ENCODE peak calls at places on chromosomes 1 and 21, in nine cellular contexts. T is PC-9, Y is Peyer's patch, P is uterus, N is SK-N-SH, X is stomach, E is thyroid gland, W is A549, Z is body of pancreas. L is an unnamed sample.

GRCh38 chr1:61233121-61233659 is 150.8 kb downstream of the NFIA start:
- DNase-seq in T (no peak), Y (no peak), P (no peak), N (no peak), X (no peak), E (no peak), W (no peak), Z (no peak), L (no peak)

GRCh38 chr1:61282387-61282786 is 200.0 kb downstream of the NFIA start:
- DNase-seq in T (no peak), Y (no peak), P (no peak), N (no peak), X (no peak), E (no peak), W (no peak), Z (no peak), L (no peak)

GRCh38 chr1:219120625-219121544 is 52.8 kb upstream of the LYPLAL1 start:
- DNase-seq in T (no peak), Y (no peak), P (peak), N (peak), X (no peak), E (no peak), W (peak), Z (no peak), L (no peak)

GRCh38 chr1:86419277-86419903 is 4.6 kb upstream of the CLCA2 start:
- DNase-seq in T (peak), Y (no peak), P (no peak), N (no peak), X (no peak), E (peak), W (peak), Z (no peak), L (no peak)

GRCh38 chr1:116795482-116795829 is 41.2 kb downstream of the CD2 start:
- DNase-seq in T (no peak), Y (no peak), P (no peak), N (no peak), X (no peak), E (no peak), W (no peak), Z (no peak), L (no peak)

GRCh38 chr1:207651583-207651982 is 6.7 kb downstream of the CR1L start:
- DNase-seq in T (no peak), Y (no peak), P (no peak), N (no peak), X (no peak), E (no peak), W (no peak), Z (no peak), L (no peak)

GRCh38 chr1:163290025-163290610 is 31.6 kb upstream of the NUF2 start:
- DNase-seq in T (no peak), Y (no peak), P (no peak), N (no peak), X (no peak), E (no peak), W (peak), Z (no peak), L (no peak)

GRCh38 chr1:109255097-109255651 is 5.8 kb downstream of the CELSR2 start:
- DNase-seq in T (no peak), Y (no peak), P (no peak), N (peak), X (no peak), E (no peak), W (no peak), Z (no peak), L (no peak)

GRCh38 chr1:18732686-18733085 is 102.0 kb downstream of the PAX7 start:
- DNase-seq in T (no peak), Y (no peak), P (no peak), N (no peak), X (no peak), E (no peak), W (no peak), Z (no peak), L (no peak)

GRCh38 chr21:28018741-28019669 is 973.7 kb downstream of the LTN1 start:
- DNase-seq in T (no peak), Y (no peak), P (no peak), N (no peak), X (no peak), E (no peak), W (no peak), Z (peak), L (peak)

GRCh38 chr1:114853584-114853983 is 1.1 kb upstream of the SYCP1 start:
- DNase-seq in T (no peak), Y (no peak), P (no peak), N (no peak), X (no peak), E (no peak), W (no peak), Z (no peak), L (no peak)

GRCh38 chr1:245153645-245154428 is 948 bp upstream of the KIF26B start:
- DNase-seq in T (no peak), Y (no peak), P (no peak), N (peak), X (no peak), E (peak), W (peak), Z (peak), L (no peak)

GRCh38 chr1:145884675-145885074 is 991 bp downstream of the ANKRD35 start:
- DNase-seq in T (no peak), Y (no peak), P (no peak), N (no peak), X (no peak), E (no peak), W (no peak), Z (no peak), L (no peak)

GRCh38 chr1:51636765-51637522 is 20.1 kb downstream of the OSBPL9 start:
- DNase-seq in T (peak), Y (no peak), P (peak), N (no peak), X (no peak), E (no peak), W (peak), Z (no peak), L (no peak)

GRCh38 chr1:242055921-242056320 is 57.0 kb upstream of the MAP1LC3C start:
- DNase-seq in T (no peak), Y (no peak), P (no peak), N (no peak), X (no peak), E (no peak), W (no peak), Z (no peak), L (no peak)

GRCh38 chr1:171740356-171740863 is 1.5 kb downstream of the VAMP4 start:
- DNase-seq in T (no peak), Y (no peak), P (no peak), N (no peak), X (no peak), E (no peak), W (no peak), Z (no peak), L (no peak)

GRCh38 chr1:43705982-43706597 is 1.2 kb upstream of the ST3GAL3 start:
- DNase-seq in T (no peak), Y (no peak), P (no peak), N (peak), X (no peak), E (no peak), W (peak), Z (no peak), L (no peak)

GRCh38 chr1:109786531-109787021 is 22.9 kb upstream of the EPS8L3 start:
- DNase-seq in T (peak), Y (peak), P (peak), N (no peak), X (peak), E (peak), W (peak), Z (no peak), L (no peak)

GRCh38 chr1:225691377-225691776 is 38.5 kb upstream of the ENAH start:
- DNase-seq in T (no peak), Y (no peak), P (no peak), N (no peak), X (no peak), E (no peak), W (peak), Z (peak), L (no peak)

GRCh38 chr1:107702946-107703571 is 261.9 kb downstream of the VAV3 start:
- DNase-seq in T (peak), Y (no peak), P (no peak), N (no peak), X (no peak), E (no peak), W (no peak), Z (no peak), L (no peak)

GRCh38 chr1:42916839-42917495 is 41.7 kb downstream of the SLC2A1 start:
- DNase-seq in T (no peak), Y (no peak), P (no peak), N (no peak), X (no peak), E (no peak), W (no peak), Z (no peak), L (no peak)

GRCh38 chr1:207027221-207027777 is 5.3 kb downstream of the C1orf116 start:
- DNase-seq in T (peak), Y (peak), P (no peak), N (no peak), X (peak), E (no peak), W (peak), Z (no peak), L (no peak)

GRCh38 chr1:52159033-52159789 is 17.3 kb downstream of the ZFYVE9 start:
- DNase-seq in T (peak), Y (no peak), P (no peak), N (no peak), X (no peak), E (no peak), W (peak), Z (no peak), L (no peak)

GRCh38 chr1:119327436-119328155 is 41.0 kb upstream of the HAO2 start:
- DNase-seq in T (no peak), Y (peak), P (peak), N (peak), X (peak), E (peak), W (no peak), Z (no peak), L (no peak)

GRCh38 chr1:10074059-10074854 is 41.5 kb downstream of the UBE4B start:
- DNase-seq in T (peak), Y (peak), P (peak), N (no peak), X (no peak), E (no peak), W (peak), Z (no peak), L (peak)

GRCh38 chr1:109730666-109731065 is 10.2 kb downstream of the GSTM3 start:
- DNase-seq in T (no peak), Y (no peak), P (no peak), N (no peak), X (no peak), E (no peak), W (no peak), Z (no peak), L (no peak)

GRCh38 chr1:215583185-215583692 is 16.1 kb downstream of the KCTD3 start:
- DNase-seq in T (peak), Y (no peak), P (no peak), N (no peak), X (peak), E (no peak), W (no peak), Z (no peak), L (no peak)

GRCh38 chr21:35398366-35398982 is 349.4 kb upstream of the RUNX1 start:
- DNase-seq in T (no peak), Y (no peak), P (no peak), N (no peak), X (no peak), E (peak), W (no peak), Z (no peak), L (no peak)

GRCh38 chr1:212353181-212353580 is 61.5 kb downstream of the PACC1 start:
- DNase-seq in T (no peak), Y (no peak), P (no peak), N (no peak), X (no peak), E (no peak), W (no peak), Z (no peak), L (no peak)

GRCh38 chr1:183812686-183813569 is 8.0 kb downstream of the RGL1 start:
- DNase-seq in T (no peak), Y (peak), P (no peak), N (no peak), X (no peak), E (no peak), W (no peak), Z (no peak), L (no peak)

GRCh38 chr1:183822081-183822611 is 17.2 kb downstream of the RGL1 start:
- DNase-seq in T (no peak), Y (no peak), P (peak), N (no peak), X (no peak), E (no peak), W (no peak), Z (no peak), L (no peak)

GRCh38 chr1:183816110-183816509 is 11.2 kb downstream of the RGL1 start:
- DNase-seq in T (no peak), Y (no peak), P (no peak), N (no peak), X (no peak), E (no peak), W (no peak), Z (no peak), L (no peak)

GRCh38 chr1:183821309-183822080 is 16.6 kb downstream of the RGL1 start:
- DNase-seq in T (no peak), Y (no peak), P (no peak), N (no peak), X (no peak), E (no peak), W (no peak), Z (no peak), L (no peak)

GRCh38 chr1:183817576-183818288 is 12.8 kb downstream of the RGL1 start:
- DNase-seq in T (no peak), Y (no peak), P (no peak), N (no peak), X (no peak), E (no peak), W (no peak), Z (no peak), L (no peak)
- H3K27ac ChIP-seq in T (no peak), Y (peak), P (peak), N (no peak), X (peak), E (no peak), W (no peak), Z (no peak), L (peak)

GRCh38 chr1:66372522-66373071 is 161.4 kb upstream of the SGIP1 start:
- DNase-seq in T (no peak), Y (no peak), P (no peak), N (no peak), X (no peak), E (no peak), W (no peak), Z (no peak), L (no peak)
- H3K27ac ChIP-seq in T (no peak), Y (peak), P (peak), N (peak), X (peak), E (no peak), W (no peak), Z (no peak), L (peak)

DNA sequence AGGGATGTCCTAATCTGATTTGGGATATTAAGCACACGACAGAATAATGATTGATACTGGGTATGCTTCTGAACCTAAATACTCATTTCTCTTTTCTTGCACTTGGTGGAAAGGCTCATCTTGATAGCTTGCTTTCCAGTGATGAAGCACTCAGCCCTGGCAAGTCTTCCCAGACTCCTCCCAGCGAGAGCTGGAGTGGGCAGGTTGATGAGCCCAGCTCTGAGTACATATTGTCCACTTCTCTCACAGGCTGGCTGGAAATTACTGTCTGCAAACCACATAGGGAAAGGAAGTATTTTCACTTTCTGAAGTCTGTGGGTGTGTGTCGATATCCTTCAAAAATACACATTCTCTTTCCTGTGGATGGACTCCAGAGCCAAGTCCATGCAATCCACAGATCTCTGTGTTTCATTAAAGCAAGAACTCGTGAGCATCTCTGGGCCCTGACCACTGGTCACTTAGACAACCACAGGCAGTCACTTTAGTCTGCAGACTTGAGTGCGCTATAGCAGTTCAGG is 38.7 kb upstream of the CNTN2 start:
- DNase-seq in T (no peak), Y (no peak), P (no peak), N (no peak), X (no peak), E (no peak), W (no peak), Z (no peak), L (no peak)
- H3K27ac ChIP-seq in T (no peak), Y (no peak), P (no peak), N (no peak), X (no peak), E (no peak), W (no peak), Z (no peak), L (no peak)

GRCh38 chr1:227155004-227155403 is 163.3 kb downstream of the CDC42BPA start:
- DNase-seq in T (no peak), Y (no peak), P (no peak), N (no peak), X (no peak), E (no peak), W (no peak), Z (no peak), L (no peak)
- H3K27ac ChIP-seq in T (no peak), Y (no peak), P (no peak), N (no peak), X (no peak), E (no peak), W (no peak), Z (no peak), L (no peak)

L was measured in substantia nigra.